ENCODE peak calls at places on chromosomes 5 and 9, in four cellular contexts. C is iris pigment epithelial cell; M is endothelial cell; S is stimulated activated naive CD8-positive, alpha-beta T cell treated with anti-CD3 and anti-CD28 coated beads, Interleukin-15, Interleukin-2, amounts not matched to agents 100 U/mL and 50 U/mL, for 24 hours. P is an unnamed sample.

GRCh38 chr9:88574993-88575392 is 40.0 kb downstream of the NXNL2 start:
- DNase-seq in C (peak), M (no peak), S (no peak), P (peak)

GRCh38 chr5:55004728-55005127 is 19.3 kb upstream of the GZMK start:
- DNase-seq in C (peak), M (no peak), S (no peak), P (no peak)

GRCh38 chr5:9173281-9174048 is 372.4 kb downstream of the SEMA5A start:
- DNase-seq in C (peak), M (no peak), S (no peak), P (no peak)

GRCh38 chr5:62977641-62978040 is 399.0 kb downstream of the LRRC70 start:
- DNase-seq in C (no peak), M (no peak), S (no peak), P (no peak)

GRCh38 chr9:131275332-131276106 is 791 bp downstream of the FAM78A start:
- DNase-seq in C (no peak), M (peak), S (peak), P (no peak)

GRCh38 chr9:77841739-77842386 is 189.7 kb downstream of the GNAQ start:
- DNase-seq in C (peak), M (no peak), S (no peak), P (no peak)

GRCh38 chr5:179060116-179061008 is at the start of gene ZNF354C:
- DNase-seq in C (peak), M (peak), S (peak), P (peak)

GRCh38 chr5:1343315-1343751 is 1.6 kb downstream of the CLPTM1L start:
- DNase-seq in C (peak), M (no peak), S (no peak), P (no peak)

GRCh38 chr5:15105799-15106393 is 234.3 kb upstream of the ANKH start:
- DNase-seq in C (peak), M (peak), S (peak), P (peak)

GRCh38 chr9:4334439-4334838 is 34.6 kb upstream of the GLIS3 start:
- DNase-seq in C (no peak), M (peak), S (no peak), P (peak)

GRCh38 chr5:56735845-56736641 is 79.3 kb upstream of the MAP3K1 start:
- DNase-seq in C (no peak), M (no peak), S (no peak), P (no peak)

GRCh38 chr9:88996046-88997005 is 5.1 kb downstream of the S1PR3 start:
- DNase-seq in C (no peak), M (no peak), S (no peak), P (no peak)

GRCh38 chr9:118331622-118332045 is 627.4 kb downstream of the TLR4 start:
- DNase-seq in C (peak), M (no peak), S (no peak), P (peak)

GRCh38 chr9:133059623-133060022 is 2.2 kb upstream of the CEL start:
- DNase-seq in C (no peak), M (no peak), S (peak), P (no peak)

GRCh38 chr9:93329632-93330286 is 121.7 kb upstream of the FAM120A start:
- DNase-seq in C (no peak), M (no peak), S (no peak), P (no peak)

GRCh38 chr5:59768204-59769040 is 125.1 kb downstream of the PDE4D start:
- DNase-seq in C (peak), M (peak), S (peak), P (no peak)

GRCh38 chr5:103612545-103612944 is 50.0 kb upstream of the NUDT12 start:
- DNase-seq in C (no peak), M (no peak), S (no peak), P (no peak)

GRCh38 chr9:134205636-134206316 is 41.4 kb upstream of the RNU6ATAC start:
- DNase-seq in C (no peak), M (no peak), S (no peak), P (peak)

GRCh38 chr5:37791321-37791720 is 48.5 kb downstream of the GDNF start:
- DNase-seq in C (no peak), M (no peak), S (no peak), P (no peak)

GRCh38 chr5:95803271-95804148 is 19.0 kb downstream of the GLRX start:
- DNase-seq in C (no peak), M (no peak), S (no peak), P (no peak)

GRCh38 chr5:138748630-138749081 is 4.6 kb upstream of the CTNNA1 start:
- DNase-seq in C (peak), M (no peak), S (no peak), P (no peak)

GRCh38 chr5:166786889-166787288 is 1504.6 kb upstream of the WWC1 start:
- DNase-seq in C (peak), M (no peak), S (no peak), P (no peak)

GRCh38 chr5:133657036-133657435 is 44.7 kb upstream of the FSTL4 start:
- DNase-seq in C (no peak), M (no peak), S (no peak), P (no peak)

GRCh38 chr5:137195483-137195882 is 303.6 kb downstream of the SPOCK1 start:
- DNase-seq in C (no peak), M (no peak), S (no peak), P (no peak)

GRCh38 chr9:72485821-72486605 is 35.4 kb upstream of the TMC1 start:
- DNase-seq in C (peak), M (no peak), S (no peak), P (no peak)

GRCh38 chr5:139884734-139885133 is 89.1 kb downstream of the PSD2 start:
- DNase-seq in C (no peak), M (no peak), S (no peak), P (no peak)

P was measured in occipital lobe.